ENCODE peak calls at places on chromosomes 16 and 17, in four cellular contexts. I is HEK293T, X is HepG2, A is WTC11. U is an unnamed sample.

GRCh38 chr17:74939534-74939933 is 3.8 kb downstream of the OTOP3 start:
- DNase-seq in I (no peak), X (no peak), A (no peak), U (no peak)

GRCh38 chr17:81917565-81918332 is at the start of gene SIRT7:
- DNase-seq in I (peak), X (peak), A (peak), U (peak)

GRCh38 chr17:60040843-60041242 is 37.9 kb downstream of the HEATR6 start:
- DNase-seq in I (no peak), X (no peak), A (no peak), U (no peak)

GRCh38 chr17:11969565-11969964 is 27.7 kb downstream of the ZNF18 start:
- DNase-seq in I (no peak), X (no peak), A (no peak), U (no peak)

GRCh38 chr17:30450125-30451027 is 26.8 kb upstream of the GOSR1 start:
- DNase-seq in I (no peak), X (peak), A (no peak), U (no peak)

GRCh38 chr16:35134471-35134870 is 1675.1 kb downstream of the TP53TG3F start:
- DNase-seq in I (no peak), X (no peak), A (no peak), U (no peak)

GRCh38 chr17:11182430-11182829 is 58.6 kb upstream of the SHISA6 start:
- DNase-seq in I (no peak), X (no peak), A (no peak), U (no peak)

GRCh38 chr17:75075597-75076253 is 12.0 kb upstream of the SLC16A5 start:
- DNase-seq in I (no peak), X (no peak), A (no peak), U (no peak)

GRCh38 chr16:74448990-74449389 is 27.7 kb upstream of the CLEC18B start:
- DNase-seq in I (no peak), X (no peak), A (no peak), U (peak)

GRCh38 chr16:81513204-81514040 is 68.8 kb downstream of the CMIP start:
- DNase-seq in I (no peak), X (peak), A (peak), U (no peak)

GRCh38 chr16:1309888-1310831 is 724 bp downstream of the UBE2I start:
- DNase-seq in I (no peak), X (no peak), A (no peak), U (peak)

GRCh38 chr17:45171338-45172231 is 9.9 kb downstream of the HEXIM2 start:
- DNase-seq in I (no peak), X (peak), A (peak), U (no peak)

GRCh38 chr17:6108382-6108781 is 38.2 kb downstream of the WSCD1 start:
- DNase-seq in I (no peak), X (no peak), A (no peak), U (no peak)

GRCh38 chr16:56275076-56275475 is 83.8 kb downstream of the GNAO1 start:
- DNase-seq in I (no peak), X (no peak), A (no peak), U (peak)

GRCh38 chr17:56891751-56892150 is 22.1 kb downstream of the TRIM25 start:
- DNase-seq in I (peak), X (no peak), A (peak), U (peak)

DNA sequence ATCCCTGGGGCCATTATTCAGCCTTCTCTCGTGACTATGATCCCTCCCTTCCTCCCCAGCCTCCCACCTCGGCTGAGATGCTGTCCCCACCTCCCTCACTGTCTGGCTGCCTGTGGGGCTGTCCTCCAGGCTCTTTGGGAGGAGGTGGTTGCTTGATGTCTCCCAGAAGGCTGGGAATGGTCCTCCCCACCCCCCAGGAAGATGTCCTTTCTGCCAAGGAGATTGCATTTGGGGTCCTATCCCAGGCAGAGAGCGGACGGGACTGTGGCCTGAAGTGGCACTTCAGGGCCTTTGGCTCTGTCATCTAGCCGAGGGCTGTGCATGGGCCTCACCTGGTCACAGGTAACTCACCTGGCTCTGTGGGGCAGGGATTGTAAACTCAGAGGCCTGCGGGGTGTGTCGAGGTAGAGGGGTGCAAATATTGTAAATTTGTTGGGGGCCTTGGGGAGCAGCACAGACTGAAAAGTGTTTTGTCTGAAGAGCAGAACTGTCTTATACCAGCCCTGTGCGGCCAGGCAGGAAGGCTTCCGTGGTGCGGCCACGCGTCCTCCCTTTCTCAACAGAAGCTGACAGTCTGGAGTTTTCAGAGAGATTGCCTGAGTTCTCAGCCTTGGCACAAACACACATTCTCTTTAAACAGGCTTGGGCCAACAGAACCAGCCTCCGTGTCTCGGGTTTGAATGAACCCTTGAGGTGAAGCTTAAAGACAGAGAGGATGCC is 177.9 kb downstream of the SEC14L1 start:
- DNase-seq in I (no peak), X (no peak), A (peak), U (no peak)
- TF ChIP-seq ELF4 in I (no peak), X (no peak), A (no peak), U (no peak)

GRCh38 chr16:31185339-31185738 is 5.4 kb downstream of the FUS start:
- DNase-seq in I (no peak), X (no peak), A (no peak), U (no peak)
- TF ChIP-seq ELF4 in I (no peak), X (no peak), A (no peak), U (no peak)

DNA sequence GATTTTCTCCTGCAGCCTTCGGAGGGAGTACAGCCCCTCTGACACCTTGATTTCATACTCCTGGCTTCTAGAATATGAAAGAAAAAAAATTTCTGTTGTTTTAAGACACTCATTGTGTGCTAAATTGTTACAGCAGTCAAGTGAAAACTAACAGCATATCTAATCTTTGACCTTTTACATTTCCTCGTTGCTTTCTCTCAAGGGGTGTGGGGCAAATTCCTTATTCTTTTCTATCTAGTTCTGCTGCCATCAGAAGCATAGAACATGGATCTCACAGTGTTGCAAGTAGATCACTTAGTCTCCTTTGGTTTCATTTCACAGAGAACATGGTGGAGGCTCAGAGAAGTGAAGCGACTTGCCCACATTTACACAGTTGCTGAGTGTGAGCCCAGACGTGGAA is 28.6 kb upstream of the MMD start:
- DNase-seq in I (no peak), X (no peak), A (no peak), U (no peak)
- TF ChIP-seq ELF4 in I (no peak), X (no peak), A (no peak), U (no peak)

GRCh38 chr17:50690887-50691549 is 16.7 kb downstream of the ANKRD40 start:
- DNase-seq in I (no peak), X (no peak), A (no peak), U (no peak)

GRCh38 chr17:50689956-50690886 is 17.5 kb downstream of the ANKRD40 start:
- DNase-seq in I (no peak), X (no peak), A (no peak), U (no peak)

GRCh38 chr17:50687200-50688066 is 20.3 kb downstream of the ANKRD40 start:
- DNase-seq in I (no peak), X (peak), A (peak), U (no peak)

GRCh38 chr17:50688168-50688719 is 19.5 kb downstream of the ANKRD40 start:
- DNase-seq in I (no peak), X (no peak), A (no peak), U (no peak)

GRCh38 chr17:50689251-50689650 is 18.5 kb downstream of the ANKRD40 start:
- DNase-seq in I (no peak), X (no peak), A (no peak), U (no peak)
- TF ChIP-seq ELF4 in I (no peak), X (no peak), A (no peak), U (no peak)

DNA sequence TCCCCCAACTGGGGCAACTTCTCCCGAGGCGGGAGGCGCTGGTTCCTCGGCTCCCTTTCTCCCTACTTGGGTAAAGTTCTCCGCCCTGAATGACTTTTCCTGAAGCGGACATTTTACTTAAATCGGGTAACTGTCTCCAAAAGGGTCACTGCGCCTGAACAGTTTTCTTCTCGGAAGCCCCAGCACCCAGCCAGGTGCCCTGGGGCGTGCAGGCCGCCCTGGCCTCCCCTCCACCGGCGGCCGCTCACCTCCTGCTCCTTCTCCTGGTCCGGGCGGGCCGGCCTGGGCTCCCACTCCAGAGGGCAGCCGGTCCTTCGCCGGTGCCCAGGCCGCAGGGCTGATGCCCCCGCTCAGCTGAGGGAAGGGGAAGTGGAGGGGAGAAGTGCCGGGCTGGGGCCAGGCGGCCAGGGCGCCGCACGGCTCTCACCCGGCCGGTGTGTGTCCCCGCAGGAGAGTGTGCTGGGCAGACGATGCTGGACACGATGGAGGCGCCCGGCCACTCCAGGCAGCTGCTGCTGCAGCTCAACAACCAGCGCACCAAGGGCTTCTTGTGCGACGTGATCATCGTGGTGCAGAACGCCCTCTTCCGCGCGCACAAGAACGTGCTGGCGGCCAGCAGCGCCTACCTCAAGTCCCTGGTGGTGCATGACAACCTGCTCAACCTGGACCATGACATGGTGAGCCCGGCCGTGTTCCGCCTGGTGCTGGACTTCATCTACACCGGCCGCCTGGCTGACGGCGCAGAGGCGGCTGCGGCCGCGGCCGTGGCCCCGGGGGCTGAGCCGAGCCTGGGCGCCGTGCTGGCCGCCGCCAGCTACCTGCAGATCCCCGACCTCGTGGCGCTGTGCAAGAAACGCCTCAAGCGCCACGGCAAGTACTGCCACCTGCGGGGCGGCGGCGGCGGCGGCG is 1.6 kb downstream of the HIC1 start:
- DNase-seq in I (no peak), X (no peak), A (peak), U (no peak)
- TF ChIP-seq ELF4 in I (no peak), X (no peak), A (no peak), U (no peak)